ENCODE peak calls at places on chromosomes 2 and 18, in six cellular contexts. One of them, this sample, is unnamed.

GRCh38 chr2:218570850-218571249 is 2.2 kb downstream of the CNOT9 start:
- DNase-seq in GM12865: peak
- DNase-seq in CD8-positive, alpha-beta memory T cell: no peak
- DNase-seq in occipital lobe: no peak
- DNase-seq in colonic mucosa: no peak
- DNase-seq in Right ventricle myocardium superior: no peak
- DNase-seq in this sample: no peak

GRCh38 chr2:3588084-3588483 is 6.8 kb upstream of the COLEC11 start:
- DNase-seq in GM12865: no peak
- DNase-seq in CD8-positive, alpha-beta memory T cell: no peak
- DNase-seq in occipital lobe: no peak
- DNase-seq in colonic mucosa: no peak
- DNase-seq in Right ventricle myocardium superior: no peak
- DNase-seq in this sample: no peak

GRCh38 chr2:112938904-112939303 is 27.9 kb downstream of the IL37 start:
- DNase-seq in GM12865: no peak
- DNase-seq in CD8-positive, alpha-beta memory T cell: no peak
- DNase-seq in occipital lobe: no peak
- DNase-seq in colonic mucosa: no peak
- DNase-seq in Right ventricle myocardium superior: no peak
- DNase-seq in this sample: no peak

GRCh38 chr2:201472411-201472810 is 20.9 kb downstream of the STRADB start:
- DNase-seq in GM12865: no peak
- DNase-seq in CD8-positive, alpha-beta memory T cell: no peak
- DNase-seq in occipital lobe: no peak
- DNase-seq in colonic mucosa: no peak
- DNase-seq in Right ventricle myocardium superior: no peak
- DNase-seq in this sample: no peak

GRCh38 chr2:14632133-14632936 is at the start of gene LRATD1:
- DNase-seq in GM12865: no peak
- DNase-seq in CD8-positive, alpha-beta memory T cell: no peak
- DNase-seq in occipital lobe: peak
- DNase-seq in colonic mucosa: peak
- DNase-seq in Right ventricle myocardium superior: peak
- DNase-seq in this sample: no peak

GRCh38 chr18:43863180-43863579 is 585.9 kb upstream of the SYT4 start:
- DNase-seq in GM12865: no peak
- DNase-seq in CD8-positive, alpha-beta memory T cell: no peak
- DNase-seq in occipital lobe: no peak
- DNase-seq in colonic mucosa: no peak
- DNase-seq in Right ventricle myocardium superior: no peak
- DNase-seq in this sample: no peak

GRCh38 chr2:36545871-36546416 is 52.0 kb downstream of the FEZ2 start:
- DNase-seq in GM12865: no peak
- DNase-seq in CD8-positive, alpha-beta memory T cell: no peak
- DNase-seq in occipital lobe: no peak
- DNase-seq in colonic mucosa: no peak
- DNase-seq in Right ventricle myocardium superior: no peak
- DNase-seq in this sample: no peak

GRCh38 chr2:185391571-185391970 is 347.0 kb upstream of the FSIP2 start:
- DNase-seq in GM12865: no peak
- DNase-seq in CD8-positive, alpha-beta memory T cell: no peak
- DNase-seq in occipital lobe: no peak
- DNase-seq in colonic mucosa: no peak
- DNase-seq in Right ventricle myocardium superior: no peak
- DNase-seq in this sample: no peak

GRCh38 chr2:140747665-140748064 is 1383.2 kb downstream of the LRP1B start:
- DNase-seq in GM12865: peak
- DNase-seq in CD8-positive, alpha-beta memory T cell: no peak
- DNase-seq in occipital lobe: no peak
- DNase-seq in colonic mucosa: no peak
- DNase-seq in Right ventricle myocardium superior: no peak
- DNase-seq in this sample: no peak

GRCh38 chr2:160096414-160096813 is 34.0 kb upstream of the PLA2R1 start:
- DNase-seq in GM12865: peak
- DNase-seq in CD8-positive, alpha-beta memory T cell: no peak
- DNase-seq in occipital lobe: no peak
- DNase-seq in colonic mucosa: no peak
- DNase-seq in Right ventricle myocardium superior: no peak
- DNase-seq in this sample: no peak

GRCh38 chr2:99880148-99880983 is 262.0 kb downstream of the AFF3 start:
- DNase-seq in GM12865: no peak
- DNase-seq in CD8-positive, alpha-beta memory T cell: no peak
- DNase-seq in occipital lobe: peak
- DNase-seq in colonic mucosa: no peak
- DNase-seq in Right ventricle myocardium superior: no peak
- DNase-seq in this sample: no peak

GRCh38 chr2:1795261-1795828 is 51.0 kb upstream of the PXDN start:
- DNase-seq in GM12865: no peak
- DNase-seq in CD8-positive, alpha-beta memory T cell: no peak
- DNase-seq in occipital lobe: no peak
- DNase-seq in colonic mucosa: no peak
- DNase-seq in Right ventricle myocardium superior: no peak
- DNase-seq in this sample: no peak

GRCh38 chr18:9712606-9713005 is 4.5 kb downstream of the RAB31 start:
- DNase-seq in GM12865: no peak
- DNase-seq in CD8-positive, alpha-beta memory T cell: no peak
- DNase-seq in occipital lobe: no peak
- DNase-seq in colonic mucosa: no peak
- DNase-seq in Right ventricle myocardium superior: no peak
- DNase-seq in this sample: no peak

GRCh38 chr2:71951718-71952404 is 195.8 kb downstream of the CYP26B1 start:
- DNase-seq in GM12865: no peak
- DNase-seq in CD8-positive, alpha-beta memory T cell: no peak
- DNase-seq in occipital lobe: no peak
- DNase-seq in colonic mucosa: no peak
- DNase-seq in Right ventricle myocardium superior: no peak
- DNase-seq in this sample: no peak

GRCh38 chr2:37471994-37472393 is 127.6 kb downstream of the QPCT start:
- DNase-seq in GM12865: no peak
- DNase-seq in CD8-positive, alpha-beta memory T cell: no peak
- DNase-seq in occipital lobe: no peak
- DNase-seq in colonic mucosa: no peak
- DNase-seq in Right ventricle myocardium superior: no peak
- DNase-seq in this sample: no peak

GRCh38 chr18:35481960-35482366 is 15.8 kb downstream of the INO80C start:
- DNase-seq in GM12865: no peak
- DNase-seq in CD8-positive, alpha-beta memory T cell: no peak
- DNase-seq in occipital lobe: no peak
- DNase-seq in colonic mucosa: peak
- DNase-seq in Right ventricle myocardium superior: no peak
- DNase-seq in this sample: no peak

GRCh38 chr2:155218945-155219344 is 520.5 kb downstream of the KCNJ3 start:
- DNase-seq in GM12865: peak
- DNase-seq in CD8-positive, alpha-beta memory T cell: no peak
- DNase-seq in occipital lobe: no peak
- DNase-seq in colonic mucosa: no peak
- DNase-seq in Right ventricle myocardium superior: no peak
- DNase-seq in this sample: no peak

GRCh38 chr2:81901017-81901416 is 1596.5 kb upstream of the LRRTM1 start:
- DNase-seq in GM12865: no peak
- DNase-seq in CD8-positive, alpha-beta memory T cell: no peak
- DNase-seq in occipital lobe: no peak
- DNase-seq in colonic mucosa: no peak
- DNase-seq in Right ventricle myocardium superior: no peak
- DNase-seq in this sample: no peak

GRCh38 chr2:183260527-183260926 is 136.3 kb downstream of the NUP35 start:
- DNase-seq in GM12865: no peak
- DNase-seq in CD8-positive, alpha-beta memory T cell: no peak
- DNase-seq in occipital lobe: no peak
- DNase-seq in colonic mucosa: no peak
- DNase-seq in Right ventricle myocardium superior: no peak
- DNase-seq in this sample: no peak

GRCh38 chr2:1055014-1055595 is 104.5 kb downstream of the SNTG2 start:
- DNase-seq in GM12865: no peak
- DNase-seq in CD8-positive, alpha-beta memory T cell: no peak
- DNase-seq in occipital lobe: no peak
- DNase-seq in colonic mucosa: no peak
- DNase-seq in Right ventricle myocardium superior: no peak
- DNase-seq in this sample: no peak

GRCh38 chr18:36377626-36378025 is 80.1 kb downstream of the FHOD3 start:
- DNase-seq in GM12865: no peak
- DNase-seq in CD8-positive, alpha-beta memory T cell: no peak
- DNase-seq in occipital lobe: no peak
- DNase-seq in colonic mucosa: no peak
- DNase-seq in Right ventricle myocardium superior: no peak
- DNase-seq in this sample: no peak

GRCh38 chr2:209334188-209335017 is 89.4 kb upstream of the MAP2 start:
- DNase-seq in GM12865: peak
- DNase-seq in CD8-positive, alpha-beta memory T cell: no peak
- DNase-seq in occipital lobe: peak
- DNase-seq in colonic mucosa: peak
- DNase-seq in Right ventricle myocardium superior: peak
- DNase-seq in this sample: no peak

GRCh38 chr2:233418761-233419625 is 64.7 kb downstream of the DGKD start:
- DNase-seq in GM12865: peak
- DNase-seq in CD8-positive, alpha-beta memory T cell: peak
- DNase-seq in occipital lobe: no peak
- DNase-seq in colonic mucosa: no peak
- DNase-seq in Right ventricle myocardium superior: peak
- DNase-seq in this sample: no peak

This sample was measured in naive thymus-derived CD4-positive, alpha-beta T cell.